ENCODE peak calls at places on chromosomes 5 and 9, in seven cellular contexts. V is NCI-H1092; A is effector CD4-positive, alpha-beta T cell; K is left kidney; Y is GM06990; N is nucleus accumbens; J is HT-29. G is an unnamed sample.

GRCh38 chr9:114484854-114485443 is 20.3 kb downstream of the WHRN start:
- DNase-seq in N (no peak), A (peak; percentile 21), Y (peak; percentile 31), J (no peak), K (no peak), V (no peak), G (no peak)

GRCh38 chr5:20524956-20525529 is 537.0 kb upstream of the CDH18 start:
- DNase-seq in V (no peak), K (no peak), N (no peak), J (no peak), A (no peak), Y (no peak), G (no peak)

GRCh38 chr5:171422902-171423663 is 3.6 kb downstream of the FGF18 start:
- DNase-seq in A (no peak), V (no peak), Y (no peak), N (no peak), J (no peak), K (peak; percentile 82), G (no peak)

GRCh38 chr5:53601570-53601969 is 41.1 kb downstream of the NDUFS4 start:
- DNase-seq in K (no peak), N (no peak), J (peak; percentile 4), Y (no peak), V (no peak), A (no peak), G (no peak)

GRCh38 chr9:91156451-91157234 is 205.1 kb downstream of the AUH start:
- DNase-seq in A (no peak), Y (no peak), V (no peak), K (no peak), N (no peak), J (no peak), G (no peak)

GRCh38 chr9:70411930-70412677 is 2.4 kb downstream of the KLF9 start:
- DNase-seq in A (peak; percentile 62), V (no peak), J (peak; percentile 38), K (peak; percentile 39), Y (peak; percentile 35), N (no peak), G (peak; percentile 83)

GRCh38 chr5:91072891-91073290 is 310.2 kb downstream of the ARRDC3 start:
- DNase-seq in N (no peak), V (no peak), A (no peak), J (no peak), K (no peak), Y (no peak), G (no peak)

GRCh38 chr9:123399803-123400378 is 43.9 kb downstream of the CRB2 start:
- DNase-seq in N (no peak), K (no peak), J (no peak), Y (no peak), A (no peak), V (no peak), G (peak; percentile 40)

GRCh38 chr5:59999056-59999455 is 105.5 kb upstream of the PDE4D start:
- DNase-seq in N (no peak), J (no peak), K (peak; percentile 2), A (no peak), Y (no peak), V (no peak), G (no peak)

GRCh38 chr9:131076347-131077195 is 19.8 kb upstream of the AIF1L start:
- DNase-seq in V (no peak), N (no peak), Y (no peak), A (no peak), J (no peak), K (no peak), G (no peak)